ENCODE peak calls at places on chromosomes 1 and 21, in five cellular contexts. G, I, X, K and H are unnamed samples.

GRCh38 chr1:208088319-208088718 is 155.9 kb downstream of the PLXNA2 start:
- DNase-seq in K (no peak), G (no peak), X (no peak), I (no peak), H (no peak)

GRCh38 chr1:116408803-116409720 is 36.0 kb downstream of the ATP1A1 start:
- DNase-seq in I (no peak), G (no peak), K (no peak), X (no peak), H (no peak)

GRCh38 chr1:3702990-3703728 is 49.1 kb upstream of the CCDC27 start:
- DNase-seq in G (no peak), K (no peak), X (peak), I (no peak), H (no peak)

GRCh38 chr1:11500881-11501280 is 21.9 kb downstream of the DISP3 start:
- DNase-seq in G (no peak), K (no peak), I (no peak), X (no peak), H (no peak)

GRCh38 chr1:198167436-198167934 is 10.7 kb downstream of the NEK7 start:
- DNase-seq in I (no peak), K (no peak), G (peak), X (peak), H (peak)

GRCh38 chr1:155037851-155038441 is 4.3 kb downstream of the DCST1 start:
- DNase-seq in I (no peak), X (no peak), G (no peak), K (no peak), H (no peak)

GRCh38 chr1:41498809-41499208 is 14.3 kb upstream of the EDN2 start:
- DNase-seq in I (peak), G (no peak), K (no peak), X (peak), H (no peak)

GRCh38 chr1:194342484-194343262 is 1156.3 kb upstream of the B3GALT2 start:
- DNase-seq in K (no peak), I (no peak), G (peak), X (no peak), H (peak)

GRCh38 chr1:4710592-4711190 is 56.3 kb downstream of the AJAP1 start:
- DNase-seq in K (peak), I (no peak), G (no peak), X (no peak), H (no peak)

GRCh38 chr1:230208619-230209261 is 141.7 kb downstream of the GALNT2 start:
- DNase-seq in X (no peak), K (no peak), G (no peak), I (no peak), H (no peak)

GRCh38 chr1:147769107-147769506 is 8.7 kb upstream of the GJA5 start:
- DNase-seq in K (no peak), I (no peak), X (no peak), G (no peak), H (no peak)

GRCh38 chr1:15186073-15186845 is 32.7 kb downstream of the TMEM51 start:
- DNase-seq in X (no peak), G (no peak), K (no peak), I (no peak), H (no peak)

GRCh38 chr1:190022709-190023108 is 455.0 kb downstream of the BRINP3 start:
- DNase-seq in G (peak), I (no peak), K (no peak), X (peak), H (no peak)

GRCh38 chr1:38735651-38736161 is 123.9 kb downstream of the RRAGC start:
- DNase-seq in G (no peak), K (no peak), I (no peak), X (peak), H (no peak)

GRCh38 chr1:214957330-214958137 is 125.0 kb upstream of the KCNK2 start:
- DNase-seq in X (peak), K (no peak), G (peak), I (no peak), H (no peak)

GRCh38 chr1:169160845-169161511 is 54.5 kb downstream of the ATP1B1 start:
- DNase-seq in G (no peak), I (no peak), X (peak), K (no peak), H (no peak)

GRCh38 chr1:198756470-198756869 is 117.6 kb downstream of the PTPRC start:
- DNase-seq in K (no peak), I (no peak), G (peak), X (peak), H (no peak)

GRCh38 chr21:29196021-29196663 is 65.7 kb downstream of the MAP3K7CL start:
- DNase-seq in G (peak), I (no peak), K (no peak), X (peak), H (peak)

GRCh38 chr1:93399781-93400180 is 48.1 kb upstream of the FNBP1L start:
- DNase-seq in X (no peak), G (no peak), K (no peak), I (no peak), H (no peak)

GRCh38 chr21:39932335-39932734 is 65.1 kb downstream of the PCP4 start:
- DNase-seq in X (no peak), G (no peak), I (no peak), K (no peak), H (no peak)

GRCh38 chr1:225752245-225752644 is 25.4 kb upstream of the SRP9 start:
- DNase-seq in K (no peak), X (no peak), I (no peak), G (no peak), H (peak)

GRCh38 chr21:44428281-44428942 is 26.9 kb upstream of the LRRC3 start:
- DNase-seq in I (no peak), G (peak), K (peak), X (no peak), H (peak)

GRCh38 chr21:33031152-33031551 is 5.4 kb downstream of the OLIG2 start:
- DNase-seq in X (no peak), K (no peak), G (no peak), I (no peak), H (no peak)

GRCh38 chr1:223425550-223425949 is 32.3 kb downstream of the CCDC185 start:
- DNase-seq in G (no peak), K (no peak), I (no peak), X (no peak), H (no peak)

GRCh38 chr21:41377715-41378114 is 15.9 kb downstream of the MX2 start:
- DNase-seq in X (no peak), G (no peak), I (no peak), K (no peak), H (no peak)

GRCh38 chr1:41740058-41740457 is 178.7 kb downstream of the HIVEP3 start:
- DNase-seq in G (no peak), I (no peak), K (no peak), X (no peak), H (no peak)

GRCh38 chr1:18452550-18452949 is 28.2 kb upstream of the KLHDC7A start:
- DNase-seq in I (no peak), G (peak), X (no peak), K (peak), H (peak)

GRCh38 chr1:41891403-41891896 is 27.3 kb downstream of the HIVEP3 start:
- DNase-seq in X (peak), I (no peak), K (no peak), G (peak), H (peak)

GRCh38 chr1:147892216-147892615 is 10.4 kb upstream of the GJA8 start:
- DNase-seq in K (no peak), X (no peak), G (peak), I (no peak), H (peak)

GRCh38 chr1:245748246-245748645 is 593.5 kb downstream of the KIF26B start:
- DNase-seq in I (no peak), X (no peak), K (no peak), G (no peak), H (no peak)

GRCh38 chr1:61050541-61051454 is 31.6 kb upstream of the NFIA start:
- DNase-seq in G (no peak), X (no peak), I (peak), K (peak), H (no peak)

GRCh38 chr1:1602941-1603506 is 3.1 kb upstream of the FNDC10 start:
- DNase-seq in K (peak), G (no peak), X (no peak), I (no peak), H (no peak)

GRCh38 chr21:32256873-32257620 is 21.8 kb downstream of the MIS18A start:
- DNase-seq in X (peak), K (no peak), G (no peak), I (peak), H (no peak)

GRCh38 chr1:34825455-34826081 is 32.8 kb downstream of the GJA4 start:
- DNase-seq in X (no peak), I (no peak), G (no peak), K (no peak), H (no peak)

GRCh38 chr21:39184050-39184980 is 1.1 kb upstream of the PSMG1 start:
- DNase-seq in X (no peak), I (no peak), K (no peak), G (peak), H (peak)

GRCh38 chr1:81760487-81761097 is 40.1 kb upstream of the ADGRL2 start:
- DNase-seq in I (no peak), K (no peak), X (peak), G (no peak), H (no peak)

GRCh38 chr1:202135221-202135721 is 9.3 kb downstream of the ARL8A start:
- DNase-seq in I (peak), G (peak), K (no peak), X (peak), H (peak)

GRCh38 chr1:17230106-17230505 is 18.8 kb upstream of the PADI3 start:
- DNase-seq in X (no peak), G (no peak), I (no peak), K (no peak), H (no peak)

GRCh38 chr1:173429517-173430477 is 47.3 kb upstream of the PRDX6 start:
- DNase-seq in K (peak), X (peak), G (peak), I (peak), H (peak)
- H3K4me3 ChIP-seq in K (no peak), X (peak), G (no peak), I (peak), H (peak)

DNA sequence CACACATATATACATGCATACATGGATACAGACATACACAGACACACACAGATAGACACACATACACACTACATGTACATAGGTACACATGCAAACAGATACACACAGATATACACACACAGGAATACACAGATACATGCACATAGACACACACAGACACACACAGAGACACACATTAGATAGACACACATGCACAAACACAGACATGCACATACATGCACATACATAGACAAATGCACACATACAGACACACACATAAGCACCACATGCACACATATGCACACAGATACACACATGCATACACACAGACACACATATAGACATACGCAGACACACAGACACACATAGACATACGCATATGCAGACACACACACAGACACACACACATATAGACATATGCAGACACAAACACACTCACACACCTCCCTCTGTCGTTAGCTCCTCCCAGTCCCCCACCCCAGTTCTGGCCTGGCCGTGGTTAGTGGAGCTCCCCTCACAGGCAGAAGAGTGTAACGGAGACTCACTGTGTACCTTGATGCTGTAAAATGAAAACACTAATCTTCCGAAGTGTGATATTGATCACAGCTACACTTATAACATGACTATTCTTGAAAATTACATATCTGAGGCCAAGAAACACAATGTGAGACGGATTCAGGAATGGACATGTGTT is 7.6 kb downstream of the UBASH3A start:
- DNase-seq in I (no peak), X (no peak), K (no peak), G (no peak), H (peak)
- TF ChIP-seq CTCF in I (no peak), X (no peak), K (no peak), G (peak), H (peak)

GRCh38 chr1:226827968-226828513 is 42.4 kb upstream of the PSEN2 start:
- DNase-seq in K (peak), X (peak), I (peak), G (peak), H (peak)
- H3K4me3 ChIP-seq in K (no peak), X (no peak), I (peak), G (no peak), H (peak)

GRCh38 chr21:22120616-22121266 is 1122.5 kb downstream of the NCAM2 start:
- DNase-seq in X (no peak), G (peak), K (no peak), I (no peak), H (peak)
- TF ChIP-seq CTCF in X (peak), G (peak), K (no peak), I (no peak), H (peak)

GRCh38 chr1:26360807-26361604 is 7.1 kb upstream of the CRYBG2 start:
- DNase-seq in G (no peak), K (no peak), X (no peak), I (no peak), H (no peak)
- H3K4me3 ChIP-seq in G (no peak), K (peak), X (no peak), I (peak), H (no peak)